ENCODE peak calls at places on chromosomes 5 and 9, in five cellular contexts. M is HepG2, R is H1, A is K562, W is GM12878. E is an unnamed sample.
A peak's percentile ranks its signal among the peaks of the same experiment; 100 is the strongest.

GRCh38 chr5:124301850-124302249 is 444.6 kb downstream of the ZNF608 start:
- DNase-seq in M (no peak), R (no peak), A (no peak), W (no peak), E (no peak)

GRCh38 chr5:154830596-154830995 is 19.8 kb downstream of the FAXDC2 start:
- DNase-seq in M (no peak), R (no peak), A (no peak), W (no peak), E (no peak)

GRCh38 chr5:41368158-41368557 is 142.2 kb downstream of the PLCXD3 start:
- DNase-seq in M (no peak), R (no peak), A (no peak), W (no peak), E (no peak)

GRCh38 chr9:130834371-130835311 is at the start of gene ABL1:
- DNase-seq in M (peak; percentile 67), R (no peak), A (peak; percentile 93), W (peak; percentile 51), E (peak; percentile 66)

GRCh38 chr9:76646249-76646648 is 118.0 kb upstream of the PCA3 start:
- DNase-seq in M (no peak), R (no peak), A (no peak), W (no peak), E (no peak)

GRCh38 chr9:24333629-24334028 is 212.1 kb downstream of the IZUMO3 start:
- DNase-seq in M (no peak), R (no peak), A (no peak), W (no peak), E (peak; percentile 16)

GRCh38 chr5:83554686-83555085 is 83.1 kb downstream of the VCAN start:
- DNase-seq in M (no peak), R (no peak), A (no peak), W (no peak), E (no peak)

GRCh38 chr5:155532621-155533314 is 519.2 kb downstream of the KIF4B start:
- DNase-seq in M (no peak), R (no peak), A (no peak), W (no peak), E (no peak)

GRCh38 chr5:154193176-154193575 is 2.6 kb downstream of the GALNT10 start:
- DNase-seq in M (no peak), R (no peak), A (no peak), W (no peak), E (no peak)

GRCh38 chr5:84274585-84275468 is 109.9 kb downstream of the EDIL3 start:
- DNase-seq in M (peak; percentile 9), R (no peak), A (no peak), W (no peak), E (peak; percentile 79)

GRCh38 chr9:130089141-130089540 is 35.4 kb downstream of the GPR107 start:
- DNase-seq in M (no peak), R (no peak), A (no peak), W (no peak), E (no peak)

GRCh38 chr5:112159435-112159834 is 259.6 kb downstream of the EPB41L4A start:
- DNase-seq in M (no peak), R (no peak), A (no peak), W (no peak), E (no peak)

GRCh38 chr5:172283020-172283861 is at the start of gene UBTD2:
- DNase-seq in M (peak; percentile 45), R (no peak), A (peak; percentile 82), W (no peak), E (peak; percentile 86)

GRCh38 chr5:163381832-163382231 is 55.6 kb upstream of the CCNG1 start:
- DNase-seq in M (no peak), R (no peak), A (no peak), W (no peak), E (no peak)

GRCh38 chr5:124330595-124330994 is 415.8 kb downstream of the ZNF608 start:
- DNase-seq in M (no peak), R (no peak), A (no peak), W (no peak), E (no peak)

GRCh38 chr5:151825445-151825844 is 53.7 kb downstream of the G3BP1 start:
- DNase-seq in M (peak; percentile 64), R (peak; percentile 13), A (peak; percentile 61), W (peak; percentile 17), E (peak; percentile 84)

GRCh38 chr9:96136992-96137665 is 164.8 kb downstream of the HSD17B3 start:
- DNase-seq in M (no peak), R (no peak), A (no peak), W (peak; percentile 69), E (peak; percentile 42)

GRCh38 chr9:95044731-95045508 is 272.6 kb downstream of the FANCC start:
- DNase-seq in M (no peak), R (peak; percentile 72), A (no peak), W (no peak), E (peak; percentile 97)

GRCh38 chr9:123753011-123753410 is 176.9 kb downstream of the DENND1A start:
- DNase-seq in M (no peak), R (no peak), A (no peak), W (no peak), E (no peak)

GRCh38 chr9:87140605-87141109 is 193.4 kb upstream of the GAS1 start:
- DNase-seq in M (no peak), R (no peak), A (no peak), W (no peak), E (no peak)

GRCh38 chr9:128190013-128190412 is 1.4 kb downstream of the CIZ1 start:
- DNase-seq in M (no peak), R (no peak), A (no peak), W (no peak), E (no peak)

GRCh38 chr5:115475768-115476167 is 68.8 kb downstream of the FEM1C start:
- DNase-seq in M (no peak), R (no peak), A (no peak), W (no peak), E (no peak)

GRCh38 chr5:54774281-54775171 is 210.9 kb downstream of the ESM1 start:
- DNase-seq in M (no peak), R (no peak), A (no peak), W (no peak), E (peak; percentile 3)

GRCh38 chr5:1526151-1526631 is 2.4 kb upstream of the LPCAT1 start:
- DNase-seq in M (no peak), R (no peak), A (no peak), W (no peak), E (no peak)

GRCh38 chr5:87169300-87169991 is 98.2 kb upstream of the RASA1 start:
- DNase-seq in M (no peak), R (no peak), A (no peak), W (no peak), E (no peak)

GRCh38 chr9:78694950-78695349 is 398.0 kb downstream of the PSAT1 start:
- DNase-seq in M (no peak), R (no peak), A (no peak), W (no peak), E (no peak)

GRCh38 chr5:68167195-68167651 is 48.3 kb upstream of the PIK3R1 start:
- DNase-seq in M (peak; percentile 9), R (no peak), A (no peak), W (no peak), E (no peak)

GRCh38 chr5:68172314-68172713 is 43.2 kb upstream of the PIK3R1 start:
- DNase-seq in M (no peak), R (no peak), A (no peak), W (no peak), E (no peak)

GRCh38 chr5:68171101-68171558 is 44.4 kb upstream of the PIK3R1 start:
- DNase-seq in M (no peak), R (no peak), A (no peak), W (no peak), E (no peak)

GRCh38 chr5:68173007-68173406 is 42.5 kb upstream of the PIK3R1 start:
- DNase-seq in M (no peak), R (no peak), A (no peak), W (no peak), E (no peak)

DNA sequence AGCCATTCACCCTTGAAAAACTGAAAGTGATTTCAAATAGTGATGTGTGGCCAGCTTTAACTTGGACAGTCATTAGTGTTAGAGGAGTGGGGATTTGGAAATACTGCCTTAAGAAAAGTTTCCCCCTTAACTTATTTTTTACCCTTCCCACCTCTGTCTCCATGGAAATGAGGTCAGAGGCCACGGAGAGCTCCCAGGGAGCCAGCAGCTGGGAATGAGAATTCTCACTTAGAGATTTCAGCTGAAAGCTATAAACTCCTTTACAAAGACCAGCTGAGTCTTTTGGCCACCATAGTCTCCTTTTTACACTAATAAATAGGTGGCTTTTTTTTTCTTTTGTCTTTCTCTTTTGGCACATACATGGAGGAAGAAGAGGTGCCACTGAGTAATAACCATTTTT is 45.7 kb upstream of the PIK3R1 start:
- DNase-seq in M (no peak), R (no peak), A (no peak), W (no peak), E (peak; percentile 42)
- H2AFZ ChIP-seq in M (peak overlapping the region; percentile 46), R (peak overlapping the region; percentile 93), A (no peak overlapping the region), W (no peak overlapping the region), E (peak overlapping the region; percentile 72)

GRCh38 chr9:38008168-38009034 is 60.6 kb downstream of the SHB start:
- DNase-seq in M (peak; percentile 76), R (no peak), A (peak; percentile 75), W (peak; percentile 56), E (no peak)
- TF ChIP-seq CREB1 in M (no peak), R (no peak), A (no peak), W (no peak), E (no peak)

DNA sequence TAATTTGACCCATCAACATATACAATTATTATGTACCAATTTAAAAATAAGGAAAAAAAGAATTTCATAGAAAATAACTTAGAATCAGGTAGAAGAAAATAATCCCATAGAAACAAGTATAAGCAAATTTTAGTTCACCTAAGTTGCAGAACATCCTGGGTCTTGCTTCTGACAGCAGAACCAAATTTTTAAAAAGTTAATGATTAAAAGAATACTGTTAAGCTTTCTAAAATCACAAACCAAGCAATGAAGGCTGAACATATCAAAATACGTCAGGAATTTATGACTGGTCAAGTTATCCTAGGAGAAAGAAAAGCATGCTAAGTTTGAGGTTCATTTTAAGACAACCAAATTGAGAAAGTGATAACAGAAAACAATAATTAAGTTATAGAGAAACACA is 650.9 kb downstream of the PTPRD start:
- DNase-seq in M (no peak), R (no peak), A (no peak), W (no peak), E (no peak)
- H2AFZ ChIP-seq in M (no peak overlapping the region), R (no peak overlapping the region), A (no peak overlapping the region), W (no peak overlapping the region), E (no peak overlapping the region)

GRCh38 chr9:98129451-98129881 is 10.4 kb upstream of the TRIM14 start:
- DNase-seq in M (no peak), R (no peak), A (no peak), W (no peak), E (no peak)

GRCh38 chr9:98134702-98135557 is 15.9 kb upstream of the TRIM14 start:
- DNase-seq in M (no peak), R (no peak), A (no peak), W (no peak), E (no peak)

GRCh38 chr9:98130576-98131228 is 11.7 kb upstream of the TRIM14 start:
- DNase-seq in M (no peak), R (no peak), A (no peak), W (no peak), E (no peak)

GRCh38 chr9:98132806-98133631 is 14.0 kb upstream of the TRIM14 start:
- DNase-seq in M (no peak), R (no peak), A (no peak), W (no peak), E (no peak)

DNA sequence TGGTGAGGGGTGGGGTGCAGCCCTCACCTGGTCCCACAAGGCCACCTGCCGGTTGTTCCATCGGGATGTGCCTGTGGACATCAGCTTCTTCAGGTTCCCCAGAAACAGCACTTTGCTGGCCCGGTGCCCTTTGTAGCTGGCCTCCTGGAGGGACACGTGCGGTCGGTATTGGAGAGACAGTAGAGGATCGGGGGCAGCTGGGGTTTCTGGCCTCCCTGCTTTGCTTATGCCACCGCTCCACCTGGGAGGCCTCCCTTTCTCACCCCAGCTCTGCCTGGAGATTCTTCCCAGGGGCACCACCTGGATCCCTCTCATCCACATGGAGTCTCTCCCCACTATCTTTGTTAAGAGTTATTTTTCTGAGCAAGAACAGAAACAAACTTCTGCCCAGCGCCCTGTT is 13.1 kb upstream of the TRIM14 start:
- DNase-seq in M (no peak), R (no peak), A (no peak), W (no peak), E (no peak)
- TF ChIP-seq CREB1 in M (no peak), R (no peak), A (no peak), W (no peak), E (no peak)